ENCODE peak calls at places on chromosomes 12 and 14, in nine cellular contexts. One of them, this sample, is unnamed.

GRCh38 chr14:101184562-101184961 is 281.0 kb upstream of the RTL1 start:
- DNase-seq in stomach: no peak
- DNase-seq in endothelial cell of umbilical vein: no peak
- DNase-seq in AG04450: no peak
- DNase-seq in cardiac muscle cell: no peak
- DNase-seq in tibial nerve: no peak
- DNase-seq in choroid plexus epithelial cell: no peak
- DNase-seq in left ventricle myocardium inferior: no peak
- DNase-seq in GM23338: no peak
- DNase-seq in this sample: no peak

GRCh38 chr14:104425171-104425681 is 154.3 kb upstream of the C14orf180 start:
- DNase-seq in stomach: no peak
- DNase-seq in endothelial cell of umbilical vein: no peak
- DNase-seq in AG04450: no peak
- DNase-seq in cardiac muscle cell: no peak
- DNase-seq in tibial nerve: no peak
- DNase-seq in choroid plexus epithelial cell: no peak
- DNase-seq in left ventricle myocardium inferior: no peak
- DNase-seq in GM23338: no peak
- DNase-seq in this sample: peak; percentile 36

GRCh38 chr12:9509464-9510166 is 98.1 kb downstream of the KLRB1 start:
- DNase-seq in stomach: no peak
- DNase-seq in endothelial cell of umbilical vein: no peak
- DNase-seq in AG04450: peak; percentile 0
- DNase-seq in cardiac muscle cell: peak; percentile 45
- DNase-seq in tibial nerve: no peak
- DNase-seq in choroid plexus epithelial cell: peak; percentile 37
- DNase-seq in left ventricle myocardium inferior: no peak
- DNase-seq in GM23338: no peak
- DNase-seq in this sample: no peak

GRCh38 chr12:111406474-111407370 is 999 bp downstream of the SH2B3 start:
- DNase-seq in stomach: no peak
- DNase-seq in endothelial cell of umbilical vein: no peak
- DNase-seq in AG04450: no peak
- DNase-seq in cardiac muscle cell: no peak
- DNase-seq in tibial nerve: no peak
- DNase-seq in choroid plexus epithelial cell: no peak
- DNase-seq in left ventricle myocardium inferior: peak; percentile 53
- DNase-seq in GM23338: no peak
- DNase-seq in this sample: peak; percentile 78

GRCh38 chr14:80055912-80056801 is 155.1 kb downstream of the DIO2 start:
- DNase-seq in stomach: peak; percentile 27
- DNase-seq in endothelial cell of umbilical vein: peak; percentile 47
- DNase-seq in AG04450: peak; percentile 50
- DNase-seq in cardiac muscle cell: peak; percentile 70
- DNase-seq in tibial nerve: no peak
- DNase-seq in choroid plexus epithelial cell: peak; percentile 86
- DNase-seq in left ventricle myocardium inferior: no peak
- DNase-seq in GM23338: peak; percentile 70
- DNase-seq in this sample: peak; percentile 82

GRCh38 chr14:67269338-67270060 is 28.3 kb downstream of the PALS1 start:
- DNase-seq in stomach: no peak
- DNase-seq in endothelial cell of umbilical vein: peak; percentile 30
- DNase-seq in AG04450: peak; percentile 60
- DNase-seq in cardiac muscle cell: peak; percentile 88
- DNase-seq in tibial nerve: no peak
- DNase-seq in choroid plexus epithelial cell: peak; percentile 90
- DNase-seq in left ventricle myocardium inferior: no peak
- DNase-seq in GM23338: peak; percentile 77
- DNase-seq in this sample: no peak

GRCh38 chr14:75461755-75462349 is 34.0 kb downstream of the JDP2 start:
- DNase-seq in stomach: peak; percentile 47
- DNase-seq in endothelial cell of umbilical vein: no peak
- DNase-seq in AG04450: no peak
- DNase-seq in cardiac muscle cell: no peak
- DNase-seq in tibial nerve: no peak
- DNase-seq in choroid plexus epithelial cell: no peak
- DNase-seq in left ventricle myocardium inferior: no peak
- DNase-seq in GM23338: no peak
- DNase-seq in this sample: peak; percentile 37

GRCh38 chr12:26629864-26630263 is 203.1 kb downstream of the ITPR2 start:
- DNase-seq in stomach: no peak
- DNase-seq in endothelial cell of umbilical vein: peak; percentile 61
- DNase-seq in AG04450: no peak
- DNase-seq in cardiac muscle cell: peak; percentile 38
- DNase-seq in tibial nerve: no peak
- DNase-seq in choroid plexus epithelial cell: peak; percentile 75
- DNase-seq in left ventricle myocardium inferior: no peak
- DNase-seq in GM23338: no peak
- DNase-seq in this sample: no peak

GRCh38 chr12:91194500-91194899 is 11.9 kb upstream of the DCN start:
- DNase-seq in stomach: no peak
- DNase-seq in endothelial cell of umbilical vein: no peak
- DNase-seq in AG04450: no peak
- DNase-seq in cardiac muscle cell: peak; percentile 66
- DNase-seq in tibial nerve: no peak
- DNase-seq in choroid plexus epithelial cell: peak; percentile 85
- DNase-seq in left ventricle myocardium inferior: no peak
- DNase-seq in GM23338: no peak
- DNase-seq in this sample: no peak

GRCh38 chr12:19938031-19938430 is 430.3 kb upstream of the PDE3A start:
- DNase-seq in stomach: no peak
- DNase-seq in endothelial cell of umbilical vein: peak; percentile 46
- DNase-seq in AG04450: no peak
- DNase-seq in cardiac muscle cell: no peak
- DNase-seq in tibial nerve: no peak
- DNase-seq in choroid plexus epithelial cell: no peak
- DNase-seq in left ventricle myocardium inferior: no peak
- DNase-seq in GM23338: no peak
- DNase-seq in this sample: no peak

GRCh38 chr12:48758186-48758585 is 30.7 kb downstream of the ADCY6 start:
- DNase-seq in stomach: no peak
- DNase-seq in endothelial cell of umbilical vein: no peak
- DNase-seq in AG04450: no peak
- DNase-seq in cardiac muscle cell: no peak
- DNase-seq in tibial nerve: no peak
- DNase-seq in choroid plexus epithelial cell: peak; percentile 31
- DNase-seq in left ventricle myocardium inferior: no peak
- DNase-seq in GM23338: no peak
- DNase-seq in this sample: no peak

GRCh38 chr14:61364243-61364642 is 42.9 kb downstream of the PRKCH start:
- DNase-seq in stomach: no peak
- DNase-seq in endothelial cell of umbilical vein: no peak
- DNase-seq in AG04450: no peak
- DNase-seq in cardiac muscle cell: no peak
- DNase-seq in tibial nerve: no peak
- DNase-seq in choroid plexus epithelial cell: no peak
- DNase-seq in left ventricle myocardium inferior: no peak
- DNase-seq in GM23338: no peak
- DNase-seq in this sample: no peak

GRCh38 chr14:74945261-74945851 is 10.0 kb downstream of the PGF start:
- DNase-seq in stomach: no peak
- DNase-seq in endothelial cell of umbilical vein: peak; percentile 26
- DNase-seq in AG04450: no peak
- DNase-seq in cardiac muscle cell: peak; percentile 33
- DNase-seq in tibial nerve: no peak
- DNase-seq in choroid plexus epithelial cell: no peak
- DNase-seq in left ventricle myocardium inferior: no peak
- DNase-seq in GM23338: peak; percentile 92
- DNase-seq in this sample: peak; percentile 95

GRCh38 chr14:32509632-32510187 is 180.6 kb downstream of the AKAP6 start:
- DNase-seq in stomach: peak; percentile 30
- DNase-seq in endothelial cell of umbilical vein: peak; percentile 98
- DNase-seq in AG04450: peak; percentile 88
- DNase-seq in cardiac muscle cell: peak; percentile 98
- DNase-seq in tibial nerve: no peak
- DNase-seq in choroid plexus epithelial cell: peak; percentile 100
- DNase-seq in left ventricle myocardium inferior: peak; percentile 55
- DNase-seq in GM23338: no peak
- DNase-seq in this sample: no peak

GRCh38 chr12:2537868-2538541 is 256.8 kb upstream of the FKBP4 start:
- DNase-seq in stomach: no peak
- DNase-seq in endothelial cell of umbilical vein: no peak
- DNase-seq in AG04450: no peak
- DNase-seq in cardiac muscle cell: no peak
- DNase-seq in tibial nerve: no peak
- DNase-seq in choroid plexus epithelial cell: no peak
- DNase-seq in left ventricle myocardium inferior: no peak
- DNase-seq in GM23338: no peak
- DNase-seq in this sample: no peak

GRCh38 chr14:51609251-51609986 is 42.3 kb upstream of the FRMD6 start:
- DNase-seq in stomach: no peak
- DNase-seq in endothelial cell of umbilical vein: peak; percentile 21
- DNase-seq in AG04450: no peak
- DNase-seq in cardiac muscle cell: no peak
- DNase-seq in tibial nerve: no peak
- DNase-seq in choroid plexus epithelial cell: peak; percentile 50
- DNase-seq in left ventricle myocardium inferior: no peak
- DNase-seq in GM23338: no peak
- DNase-seq in this sample: no peak

DNA sequence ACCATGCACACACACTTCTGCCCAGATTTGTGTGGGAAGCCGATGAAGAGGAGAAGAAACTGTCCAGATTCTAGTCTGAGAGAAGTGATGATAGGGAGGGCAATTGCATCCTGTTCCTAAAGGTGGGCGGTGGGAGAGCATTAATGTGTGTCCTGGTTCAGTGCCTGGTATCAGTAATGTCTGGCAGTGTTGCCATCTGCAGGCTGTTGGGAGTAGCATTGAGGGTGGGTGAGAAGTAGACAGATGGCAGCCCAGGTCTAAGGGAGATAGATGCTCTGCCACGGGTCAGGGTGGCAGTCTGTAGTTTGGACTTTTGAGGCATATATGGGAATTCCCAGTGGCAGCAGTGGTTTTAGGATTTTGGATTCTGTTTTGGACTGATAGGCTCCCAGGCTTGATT is 156.4 kb downstream of the ETNK1 start:
- DNase-seq in stomach: no peak
- DNase-seq in endothelial cell of umbilical vein: no peak
- DNase-seq in AG04450: no peak
- DNase-seq in cardiac muscle cell: no peak
- DNase-seq in tibial nerve: no peak
- DNase-seq in choroid plexus epithelial cell: no peak
- DNase-seq in left ventricle myocardium inferior: no peak
- DNase-seq in GM23338: no peak
- DNase-seq in this sample: no peak
- H3K4me3 ChIP-seq in stomach: no peak overlapping the region
- H3K4me3 ChIP-seq in endothelial cell of umbilical vein: no peak overlapping the region
- H3K4me3 ChIP-seq in AG04450: no peak overlapping the region
- H3K4me3 ChIP-seq in cardiac muscle cell: no peak overlapping the region
- H3K4me3 ChIP-seq in tibial nerve: no peak overlapping the region
- H3K4me3 ChIP-seq in choroid plexus epithelial cell: no peak overlapping the region
- H3K4me3 ChIP-seq in left ventricle myocardium inferior: no peak overlapping the region
- H3K4me3 ChIP-seq in GM23338: no peak overlapping the region
- H3K4me3 ChIP-seq in this sample: no peak overlapping the region

GRCh38 chr12:79364197-79364596 is 326.6 kb downstream of the PAWR start:
- DNase-seq in stomach: no peak
- DNase-seq in endothelial cell of umbilical vein: no peak
- DNase-seq in AG04450: no peak
- DNase-seq in cardiac muscle cell: no peak
- DNase-seq in tibial nerve: no peak
- DNase-seq in choroid plexus epithelial cell: no peak
- DNase-seq in left ventricle myocardium inferior: no peak
- DNase-seq in GM23338: no peak
- DNase-seq in this sample: no peak

GRCh38 chr12:79367016-79367575 is 323.7 kb downstream of the PAWR start:
- DNase-seq in stomach: no peak
- DNase-seq in endothelial cell of umbilical vein: no peak
- DNase-seq in AG04450: no peak
- DNase-seq in cardiac muscle cell: no peak
- DNase-seq in tibial nerve: no peak
- DNase-seq in choroid plexus epithelial cell: no peak
- DNase-seq in left ventricle myocardium inferior: no peak
- DNase-seq in GM23338: no peak
- DNase-seq in this sample: no peak

GRCh38 chr12:79370021-79370420 is 320.7 kb downstream of the PAWR start:
- DNase-seq in stomach: no peak
- DNase-seq in endothelial cell of umbilical vein: no peak
- DNase-seq in AG04450: no peak
- DNase-seq in cardiac muscle cell: no peak
- DNase-seq in tibial nerve: no peak
- DNase-seq in choroid plexus epithelial cell: peak; percentile 50
- DNase-seq in left ventricle myocardium inferior: no peak
- DNase-seq in GM23338: no peak
- DNase-seq in this sample: no peak

GRCh38 chr12:79371226-79371625 is 319.5 kb downstream of the PAWR start:
- DNase-seq in stomach: no peak
- DNase-seq in endothelial cell of umbilical vein: no peak
- DNase-seq in AG04450: no peak
- DNase-seq in cardiac muscle cell: no peak
- DNase-seq in tibial nerve: no peak
- DNase-seq in choroid plexus epithelial cell: no peak
- DNase-seq in left ventricle myocardium inferior: no peak
- DNase-seq in GM23338: no peak
- DNase-seq in this sample: peak; percentile 49

GRCh38 chr12:79366374-79366773 is 324.4 kb downstream of the PAWR start:
- DNase-seq in stomach: no peak
- DNase-seq in endothelial cell of umbilical vein: no peak
- DNase-seq in AG04450: no peak
- DNase-seq in cardiac muscle cell: no peak
- DNase-seq in tibial nerve: no peak
- DNase-seq in choroid plexus epithelial cell: no peak
- DNase-seq in left ventricle myocardium inferior: no peak
- DNase-seq in GM23338: no peak
- DNase-seq in this sample: peak; percentile 60
- TF ChIP-seq CTCF in stomach: no peak
- TF ChIP-seq CTCF in endothelial cell of umbilical vein: no peak
- TF ChIP-seq CTCF in AG04450: no peak
- TF ChIP-seq CTCF in cardiac muscle cell: no peak
- TF ChIP-seq CTCF in tibial nerve: no peak
- TF ChIP-seq CTCF in choroid plexus epithelial cell: no peak
- TF ChIP-seq CTCF in left ventricle myocardium inferior: no peak
- TF ChIP-seq CTCF in GM23338: no peak
- TF ChIP-seq CTCF in this sample: no peak

GRCh38 chr14:24233538-24233866 is 773 bp downstream of the GMPR2 start:
- DNase-seq in stomach: no peak
- DNase-seq in endothelial cell of umbilical vein: no peak
- DNase-seq in AG04450: no peak
- DNase-seq in cardiac muscle cell: no peak
- DNase-seq in tibial nerve: no peak
- DNase-seq in choroid plexus epithelial cell: no peak
- DNase-seq in left ventricle myocardium inferior: no peak
- DNase-seq in GM23338: no peak
- DNase-seq in this sample: peak; percentile 42
- H3K4me3 ChIP-seq in stomach: peak overlapping the region; percentile 95
- H3K4me3 ChIP-seq in endothelial cell of umbilical vein: no peak overlapping the region
- H3K4me3 ChIP-seq in AG04450: peak overlapping the region; percentile 95
- H3K4me3 ChIP-seq in cardiac muscle cell: peak overlapping the region; percentile 93
- H3K4me3 ChIP-seq in tibial nerve: peak overlapping the region; percentile 83
- H3K4me3 ChIP-seq in choroid plexus epithelial cell: peak overlapping the region; percentile 89
- H3K4me3 ChIP-seq in left ventricle myocardium inferior: peak overlapping the region; percentile 90
- H3K4me3 ChIP-seq in GM23338: peak overlapping the region; percentile 81
- H3K4me3 ChIP-seq in this sample: peak overlapping the region; percentile 96

DNA sequence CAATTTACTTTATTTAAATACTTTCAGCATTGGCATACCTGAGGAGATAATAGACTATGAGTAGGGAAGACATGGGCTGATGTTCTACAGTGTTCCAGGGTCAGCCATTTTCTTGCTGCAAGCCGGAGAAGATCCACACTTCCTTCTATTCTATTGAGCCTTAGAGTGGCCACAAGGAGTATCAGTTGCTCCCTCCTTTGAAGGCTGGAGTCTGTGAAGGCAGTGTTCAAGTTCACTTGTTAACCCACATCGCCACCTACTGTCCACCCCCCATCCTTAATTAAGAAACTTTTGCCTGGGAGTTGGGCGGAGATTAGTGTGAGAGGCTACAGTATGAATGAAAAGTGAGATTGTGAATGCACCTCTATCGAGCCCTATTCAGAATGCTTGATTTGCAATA is 666.6 kb downstream of the NRXN3 start:
- DNase-seq in stomach: peak; percentile 45
- DNase-seq in endothelial cell of umbilical vein: peak; percentile 57
- DNase-seq in AG04450: no peak
- DNase-seq in cardiac muscle cell: peak; percentile 57
- DNase-seq in tibial nerve: no peak
- DNase-seq in choroid plexus epithelial cell: peak; percentile 78
- DNase-seq in left ventricle myocardium inferior: no peak
- DNase-seq in GM23338: peak; percentile 89
- DNase-seq in this sample: peak; percentile 93
- TF ChIP-seq CTCF in stomach: peak; percentile 37
- TF ChIP-seq CTCF in endothelial cell of umbilical vein: peak; percentile 45
- TF ChIP-seq CTCF in AG04450: peak; percentile 46
- TF ChIP-seq CTCF in cardiac muscle cell: peak; percentile 41
- TF ChIP-seq CTCF in tibial nerve: peak; percentile 21
- TF ChIP-seq CTCF in choroid plexus epithelial cell: peak; percentile 68
- TF ChIP-seq CTCF in left ventricle myocardium inferior: peak; percentile 48
- TF ChIP-seq CTCF in GM23338: peak; percentile 83
- TF ChIP-seq CTCF in this sample: peak; percentile 90

This sample was measured in endodermal cell.